ENCODE peak calls at places on chromosome 14, in five cellular contexts. V, X, M, D and F are unnamed samples.

GRCh38 chr14:105474478-105475268 is at the start of gene CRIP2:
- DNase-seq in V (no peak), X (peak; percentile 91), M (no peak), D (peak; percentile 89), F (peak; percentile 10)

GRCh38 chr14:49879683-49880204 is 13.1 kb upstream of the ARF6 start:
- DNase-seq in V (peak; percentile 80), X (peak; percentile 65), M (no peak), D (peak; percentile 66), F (peak; percentile 54)

GRCh38 chr14:104075530-104076151 is 9.9 kb upstream of the ASPG start:
- DNase-seq in V (no peak), X (peak; percentile 32), M (no peak), D (no peak), F (no peak)

GRCh38 chr14:50109342-50109741 is 7.0 kb downstream of the VCPKMT start:
- DNase-seq in V (peak; percentile 23), X (peak; percentile 26), M (no peak), D (no peak), F (peak; percentile 35)

GRCh38 chr14:30266290-30266689 is 292.7 kb upstream of the G2E3 start:
- DNase-seq in V (no peak), X (no peak), M (no peak), D (no peak), F (no peak)

GRCh38 chr14:69423279-69423678 is 24.8 kb downstream of the SLC39A9 start:
- DNase-seq in V (no peak), X (no peak), M (no peak), D (no peak), F (peak; percentile 43)

GRCh38 chr14:76473381-76474263 is 97.7 kb downstream of the ESRRB start:
- DNase-seq in V (no peak), X (no peak), M (no peak), D (no peak), F (peak; percentile 6)

GRCh38 chr14:64682173-64682710 is 22.0 kb upstream of the PLEKHG3 start:
- DNase-seq in V (no peak), X (no peak), M (no peak), D (no peak), F (peak; percentile 38)

GRCh38 chr14:103072595-103073366 is 11.2 kb upstream of the LBHD2 start:
- DNase-seq in V (no peak), X (no peak), M (no peak), D (no peak), F (no peak)

GRCh38 chr14:70886421-70887206 is 20.6 kb upstream of the PCNX1 start:
- DNase-seq in V (no peak), X (no peak), M (peak; percentile 76), D (no peak), F (no peak)

GRCh38 chr14:33009673-33010072 is 71.0 kb downstream of the NPAS3 start:
- DNase-seq in V (no peak), X (no peak), M (no peak), D (no peak), F (no peak)

GRCh38 chr14:102318781-102319276 is 717 bp upstream of the ZNF839 start:
- DNase-seq in V (no peak), X (no peak), M (no peak), D (no peak), F (no peak)

GRCh38 chr14:88841741-88842140 is 17.3 kb downstream of the TTC8 start:
- DNase-seq in V (no peak), X (no peak), M (no peak), D (no peak), F (peak; percentile 48)

GRCh38 chr14:104930526-104931322 is 6.0 kb downstream of the PLD4 start:
- DNase-seq in V (no peak), X (no peak), M (no peak), D (no peak), F (no peak)

GRCh38 chr14:69716483-69717187 is 50.3 kb upstream of the SRSF5 start:
- DNase-seq in V (no peak), X (no peak), M (no peak), D (no peak), F (peak; percentile 92)

GRCh38 chr14:91009501-91010152 is 50.8 kb downstream of the RPS6KA5 start:
- DNase-seq in V (no peak), X (no peak), M (peak; percentile 85), D (no peak), F (no peak)

GRCh38 chr14:35402323-35403084 is 2.0 kb downstream of the NFKBIA start:
- DNase-seq in V (no peak), X (no peak), M (no peak), D (no peak), F (peak; percentile 56)

GRCh38 chr14:50830932-50831703 is at the start of gene NIN:
- DNase-seq in V (peak; percentile 33), X (peak; percentile 94), M (no peak), D (peak; percentile 77), F (peak; percentile 73)

GRCh38 chr14:49989980-49990379 is 97.1 kb downstream of the ARF6 start:
- DNase-seq in V (no peak), X (no peak), M (no peak), D (no peak), F (no peak)

GRCh38 chr14:51014086-51014485 is 69.8 kb upstream of the PYGL start:
- DNase-seq in V (no peak), X (no peak), M (no peak), D (no peak), F (peak; percentile 67)

GRCh38 chr14:41824441-41824840 is 217.8 kb downstream of the LRFN5 start:
- DNase-seq in V (no peak), X (no peak), M (no peak), D (no peak), F (no peak)

GRCh38 chr14:89351364-89351957 is 65.6 kb downstream of the FOXN3 start:
- DNase-seq in V (peak; percentile 98), X (no peak), M (peak; percentile 54), D (no peak), F (peak; percentile 42)

GRCh38 chr14:82855912-82856381 is 1322.3 kb upstream of the SEL1L start:
- DNase-seq in V (no peak), X (peak; percentile 1), M (no peak), D (no peak), F (peak; percentile 60)

GRCh38 chr14:26478967-26479366 is 118.9 kb downstream of the NOVA1 start:
- DNase-seq in V (no peak), X (no peak), M (no peak), D (no peak), F (no peak)

GRCh38 chr14:104087981-104088850 is 2.7 kb downstream of the ASPG start:
- DNase-seq in V (peak; percentile 17), X (no peak), M (no peak), D (no peak), F (no peak)

GRCh38 chr14:50344831-50345563 is 32.9 kb downstream of the DMAC2L start:
- DNase-seq in V (no peak), X (no peak), M (no peak), D (no peak), F (peak; percentile 57)

GRCh38 chr14:31842905-31843304 is 234.2 kb upstream of the ARHGAP5 start:
- DNase-seq in V (no peak), X (no peak), M (no peak), D (no peak), F (no peak)

GRCh38 chr14:35331605-35332516 is 39.7 kb downstream of the PSMA6 start:
- DNase-seq in V (peak; percentile 75), X (peak; percentile 55), M (no peak), D (peak; percentile 39), F (peak; percentile 87)

GRCh38 chr14:101175731-101176534 is 272.4 kb upstream of the RTL1 start:
- DNase-seq in V (no peak), X (peak; percentile 7), M (no peak), D (no peak), F (no peak)
- TF ChIP-seq MXI1 in V (no peak), X (no peak), M (no peak), D (no peak), F (no peak)

DNA sequence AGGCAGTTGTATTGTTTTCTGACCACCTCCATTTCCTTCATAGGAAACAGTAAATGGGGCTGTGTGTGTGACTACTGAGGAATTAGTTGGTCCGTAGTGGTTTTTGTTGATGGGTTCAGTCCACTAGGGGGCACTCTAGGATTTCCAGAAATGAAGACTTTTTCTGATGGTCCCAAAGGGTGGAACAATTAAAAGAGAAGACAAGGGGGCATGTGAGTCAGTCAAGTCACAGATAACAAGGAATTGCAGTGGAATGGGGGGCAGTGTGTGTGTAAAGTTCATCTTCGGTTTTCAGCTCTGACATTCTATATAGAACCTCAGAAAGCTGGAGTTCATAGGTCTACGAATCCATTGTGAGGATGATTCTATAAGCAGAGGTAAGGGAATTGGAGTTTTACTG is 186.6 kb upstream of the OR4E1 start:
- DNase-seq in V (peak; percentile 30), X (peak; percentile 5), M (no peak), D (peak; percentile 11), F (no peak)
- TF ChIP-seq CTCF in V (peak; percentile 42), X (peak; percentile 58), M (peak; percentile 50), D (peak; percentile 48), F (peak; percentile 25)

DNA sequence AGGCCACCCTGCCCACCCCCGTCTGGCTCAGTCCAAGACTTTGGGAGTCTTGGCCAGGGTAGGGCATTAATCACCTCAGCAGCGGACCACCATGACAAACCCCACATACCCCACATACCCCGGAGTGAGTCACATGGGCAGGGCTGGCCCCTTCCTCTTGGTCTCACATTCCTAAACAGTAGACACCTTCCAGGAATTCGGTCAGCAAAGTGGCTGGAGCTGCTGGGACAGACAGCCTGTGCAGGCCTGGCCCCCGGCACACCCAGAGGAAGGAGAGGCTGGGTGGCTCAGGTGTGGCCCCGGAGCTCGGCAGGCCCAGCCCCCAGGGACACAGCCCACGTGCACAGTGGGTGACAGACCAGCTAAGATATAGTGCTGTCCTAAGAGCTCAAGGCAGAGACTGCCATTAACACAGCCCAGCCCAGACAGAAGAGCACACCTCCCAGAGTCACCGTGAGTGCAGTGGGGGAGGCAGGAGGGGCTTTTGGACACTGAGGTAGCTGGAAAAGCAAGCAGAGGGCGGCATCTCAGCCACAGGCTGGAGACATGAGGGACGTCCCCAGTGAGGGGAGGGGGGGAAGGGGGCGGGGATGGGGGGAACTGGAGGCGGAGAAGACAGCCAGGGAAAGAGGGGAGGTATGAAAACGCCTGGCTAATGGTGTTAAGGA is 24.0 kb downstream of the CCDC85C start:
- DNase-seq in V (no peak), X (peak; percentile 64), M (no peak), D (peak; percentile 31), F (peak; percentile 77)
- H3K4me1 ChIP-seq in V (peaks cover 62% of the 10 kb centered on the region), X (peaks cover 31% of the 10 kb centered on the region), M (no peaks in the 10 kb centered on the region), D (no peaks in the 10 kb centered on the region), F (peaks cover 56% of the 10 kb centered on the region)

GRCh38 chr14:21219120-21219519 is 50.1 kb downstream of the HNRNPC start:
- DNase-seq in V (no peak), X (no peak), M (no peak), D (no peak), F (no peak)

GRCh38 chr14:21215130-21215878 is 53.9 kb downstream of the HNRNPC start:
- DNase-seq in V (no peak), X (no peak), M (no peak), D (no peak), F (no peak)

GRCh38 chr14:21220874-21221477 is 48.3 kb downstream of the HNRNPC start:
- DNase-seq in V (no peak), X (no peak), M (no peak), D (no peak), F (peak; percentile 16)

GRCh38 chr14:21215879-21216251 is 53.4 kb downstream of the HNRNPC start:
- DNase-seq in V (no peak), X (no peak), M (no peak), D (no peak), F (no peak)

GRCh38 chr14:21219561-21220111 is 49.6 kb downstream of the HNRNPC start:
- DNase-seq in V (no peak), X (no peak), M (no peak), D (no peak), F (no peak)
- TF ChIP-seq MXI1 in V (no peak), X (no peak), M (no peak), D (no peak), F (no peak)

GRCh38 chr14:59303216-59303615 is 114.7 kb downstream of the DAAM1 start:
- DNase-seq in V (no peak), X (no peak), M (no peak), D (no peak), F (no peak)
- TF ChIP-seq CTCF in V (no peak), X (no peak), M (no peak), D (no peak), F (no peak)